ENCODE peak calls at places on chromosome 9, in nine cellular contexts. One of them, this sample, is unnamed.

GRCh38 chr9:129253820-129254381 is 75.8 kb upstream of the IER5L start:
- ATAC-seq in gastrocnemius medialis: peak; percentile 24
- ATAC-seq in heart left ventricle: peak; percentile 80
- ATAC-seq in CD4-positive, alpha-beta T cell: no peak
- ATAC-seq in left cardiac atrium: peak; percentile 81
- ATAC-seq in activated CD8-positive, alpha-beta memory T cell treated with anti-CD3 and anti-CD28 coated beads, Interleukin-2, amount 10 ng/mL, durations not matched to agents 7 days and 5 days: no peak
- ATAC-seq in Right ventricle myocardium superior: peak; percentile 84
- ATAC-seq in left lobe of liver: no peak
- ATAC-seq in HepG2: no peak
- ATAC-seq in this sample: no peak

GRCh38 chr9:32345243-32345642 is 39.2 kb upstream of the ACO1 start:
- ATAC-seq in gastrocnemius medialis: no peak
- ATAC-seq in heart left ventricle: no peak
- ATAC-seq in CD4-positive, alpha-beta T cell: no peak
- ATAC-seq in left cardiac atrium: no peak
- ATAC-seq in activated CD8-positive, alpha-beta memory T cell treated with anti-CD3 and anti-CD28 coated beads, Interleukin-2, amount 10 ng/mL, durations not matched to agents 7 days and 5 days: no peak
- ATAC-seq in Right ventricle myocardium superior: no peak
- ATAC-seq in left lobe of liver: no peak
- ATAC-seq in HepG2: no peak
- ATAC-seq in this sample: no peak

GRCh38 chr9:36632892-36633291 is 60.2 kb downstream of the MELK start:
- ATAC-seq in gastrocnemius medialis: no peak
- ATAC-seq in heart left ventricle: no peak
- ATAC-seq in CD4-positive, alpha-beta T cell: no peak
- ATAC-seq in left cardiac atrium: no peak
- ATAC-seq in activated CD8-positive, alpha-beta memory T cell treated with anti-CD3 and anti-CD28 coated beads, Interleukin-2, amount 10 ng/mL, durations not matched to agents 7 days and 5 days: no peak
- ATAC-seq in Right ventricle myocardium superior: no peak
- ATAC-seq in left lobe of liver: peak; percentile 79
- ATAC-seq in HepG2: no peak
- ATAC-seq in this sample: no peak

GRCh38 chr9:123615381-123615780 is 259.4 kb downstream of the CRB2 start:
- ATAC-seq in gastrocnemius medialis: no peak
- ATAC-seq in heart left ventricle: no peak
- ATAC-seq in CD4-positive, alpha-beta T cell: no peak
- ATAC-seq in left cardiac atrium: no peak
- ATAC-seq in activated CD8-positive, alpha-beta memory T cell treated with anti-CD3 and anti-CD28 coated beads, Interleukin-2, amount 10 ng/mL, durations not matched to agents 7 days and 5 days: peak; percentile 20
- ATAC-seq in Right ventricle myocardium superior: no peak
- ATAC-seq in left lobe of liver: no peak
- ATAC-seq in HepG2: no peak
- ATAC-seq in this sample: no peak

GRCh38 chr9:127232833-127233549 is 31.6 kb upstream of the GARNL3 start:
- ATAC-seq in gastrocnemius medialis: no peak
- ATAC-seq in heart left ventricle: no peak
- ATAC-seq in CD4-positive, alpha-beta T cell: no peak
- ATAC-seq in left cardiac atrium: no peak
- ATAC-seq in activated CD8-positive, alpha-beta memory T cell treated with anti-CD3 and anti-CD28 coated beads, Interleukin-2, amount 10 ng/mL, durations not matched to agents 7 days and 5 days: no peak
- ATAC-seq in Right ventricle myocardium superior: no peak
- ATAC-seq in left lobe of liver: no peak
- ATAC-seq in HepG2: no peak
- ATAC-seq in this sample: no peak

GRCh38 chr9:20898885-20899554 is 132.4 kb downstream of the HACD4 start:
- ATAC-seq in gastrocnemius medialis: no peak
- ATAC-seq in heart left ventricle: peak; percentile 45
- ATAC-seq in CD4-positive, alpha-beta T cell: no peak
- ATAC-seq in left cardiac atrium: no peak
- ATAC-seq in activated CD8-positive, alpha-beta memory T cell treated with anti-CD3 and anti-CD28 coated beads, Interleukin-2, amount 10 ng/mL, durations not matched to agents 7 days and 5 days: no peak
- ATAC-seq in Right ventricle myocardium superior: no peak
- ATAC-seq in left lobe of liver: no peak
- ATAC-seq in HepG2: no peak
- ATAC-seq in this sample: no peak

GRCh38 chr9:88303785-88304495 is 84.3 kb upstream of the SPIN1 start:
- ATAC-seq in gastrocnemius medialis: no peak
- ATAC-seq in heart left ventricle: no peak
- ATAC-seq in CD4-positive, alpha-beta T cell: no peak
- ATAC-seq in left cardiac atrium: no peak
- ATAC-seq in activated CD8-positive, alpha-beta memory T cell treated with anti-CD3 and anti-CD28 coated beads, Interleukin-2, amount 10 ng/mL, durations not matched to agents 7 days and 5 days: peak; percentile 91
- ATAC-seq in Right ventricle myocardium superior: no peak
- ATAC-seq in left lobe of liver: no peak
- ATAC-seq in HepG2: no peak
- ATAC-seq in this sample: peak; percentile 95

GRCh38 chr9:115810166-115810565 is 343.4 kb upstream of the PAPPA start:
- ATAC-seq in gastrocnemius medialis: no peak
- ATAC-seq in heart left ventricle: no peak
- ATAC-seq in CD4-positive, alpha-beta T cell: no peak
- ATAC-seq in left cardiac atrium: no peak
- ATAC-seq in activated CD8-positive, alpha-beta memory T cell treated with anti-CD3 and anti-CD28 coated beads, Interleukin-2, amount 10 ng/mL, durations not matched to agents 7 days and 5 days: no peak
- ATAC-seq in Right ventricle myocardium superior: no peak
- ATAC-seq in left lobe of liver: no peak
- ATAC-seq in HepG2: no peak
- ATAC-seq in this sample: no peak